ENCODE peak calls at places on chromosomes 4 and X, in eight cellular contexts. K is AG10803, N is RWPE1, I is hepatocyte, D is astrocyte of the spinal cord, L is omental fat pad, U is WTC11, V is Peyer's patch. M is an unnamed sample.

GRCh38 chrX:24264383-24264782 is 49.5 kb downstream of the SUPT20HL2 start:
- DNase-seq in K (no peak), N (no peak), I (no peak), D (no peak), L (no peak), U (no peak), V (no peak), M (no peak)

GRCh38 chr4:182556576-182556975 is 313.4 kb downstream of the TENM3 start:
- DNase-seq in K (no peak), N (no peak), I (no peak), D (peak; percentile 59), L (no peak), U (no peak), V (no peak), M (no peak)

GRCh38 chrX:42772874-42773273 is 5.1 kb downstream of the PPP1R2C start:
- DNase-seq in K (no peak), N (no peak), I (no peak), D (no peak), L (no peak), U (no peak), V (no peak), M (no peak)

GRCh38 chr4:186095406-186095805 is 9.1 kb upstream of the FAM149A start:
- DNase-seq in K (no peak), N (no peak), I (no peak), D (no peak), L (no peak), U (no peak), V (no peak), M (no peak)

GRCh38 chr4:156931267-156931666 is 40.3 kb downstream of the PDGFC start:
- DNase-seq in K (peak; percentile 87), N (peak; percentile 53), I (peak; percentile 26), D (peak; percentile 95), L (no peak), U (no peak), V (no peak), M (no peak)

GRCh38 chr4:3346146-3346545 is 53.3 kb downstream of the RGS12 start:
- DNase-seq in K (peak; percentile 79), N (peak; percentile 77), I (peak; percentile 85), D (peak; percentile 75), L (no peak), U (no peak), V (peak; percentile 58), M (no peak)

GRCh38 chr4:10091531-10092181 is 24.9 kb downstream of the WDR1 start:
- DNase-seq in K (no peak), N (no peak), I (no peak), D (no peak), L (no peak), U (no peak), V (no peak), M (no peak)

GRCh38 chrX:38095971-38096529 is 89.7 kb downstream of the SYTL5 start:
- DNase-seq in K (no peak), N (peak; percentile 22), I (no peak), D (peak; percentile 50), L (no peak), U (no peak), V (no peak), M (no peak)

GRCh38 chr4:174217273-174218126 is 66.0 kb downstream of the FBXO8 start:
- DNase-seq in K (peak; percentile 65), N (no peak), I (peak; percentile 19), D (peak; percentile 83), L (no peak), U (peak; percentile 40), V (no peak), M (no peak)

GRCh38 chrX:21741869-21742701 is 15.8 kb downstream of the SMPX start:
- DNase-seq in K (no peak), N (no peak), I (no peak), D (no peak), L (no peak), U (no peak), V (no peak), M (peak; percentile 60)

GRCh38 chr4:120524237-120524636 is 398.3 kb downstream of the PRDM5 start:
- DNase-seq in K (no peak), N (no peak), I (no peak), D (no peak), L (no peak), U (no peak), V (no peak), M (no peak)

GRCh38 chrX:69024931-69025330 is 140.3 kb downstream of the PJA1 start:
- DNase-seq in K (peak; percentile 58), N (peak; percentile 39), I (peak; percentile 72), D (peak; percentile 41), L (no peak), U (no peak), V (no peak), M (no peak)

GRCh38 chr4:37008199-37008598 is 236.3 kb upstream of the NWD2 start:
- DNase-seq in K (no peak), N (no peak), I (peak; percentile 71), D (peak; percentile 64), L (no peak), U (no peak), V (no peak), M (no peak)

GRCh38 chrX:74293343-74293946 is 10.5 kb upstream of the ZCCHC13 start:
- DNase-seq in K (peak; percentile 77), N (peak; percentile 76), I (peak; percentile 83), D (peak; percentile 64), L (no peak), U (peak; percentile 47), V (peak; percentile 63), M (peak; percentile 43)

GRCh38 chr4:9984621-9985020 is 36.7 kb downstream of the SLC2A9 start:
- DNase-seq in K (no peak), N (no peak), I (no peak), D (no peak), L (no peak), U (no peak), V (no peak), M (no peak)

GRCh38 chr4:68271851-68272756 is 26.6 kb upstream of the TMPRSS11B start:
- DNase-seq in K (peak; percentile 71), N (peak; percentile 55), I (peak; percentile 34), D (peak; percentile 84), L (no peak), U (peak; percentile 32), V (no peak), M (no peak)

GRCh38 chr4:52983563-52984303 is 121.6 kb downstream of the RASL11B start:
- DNase-seq in K (peak; percentile 59), N (peak; percentile 59), I (peak; percentile 84), D (peak; percentile 69), L (no peak), U (no peak), V (no peak), M (no peak)

GRCh38 chr4:4673070-4673469 is 131.2 kb upstream of the STX18 start:
- DNase-seq in K (peak; percentile 66), N (peak; percentile 79), I (peak; percentile 32), D (no peak), L (no peak), U (peak; percentile 100), V (no peak), M (no peak)

GRCh38 chr4:41365726-41366125 is 109.0 kb downstream of the UCHL1 start:
- DNase-seq in K (no peak), N (no peak), I (no peak), D (no peak), L (no peak), U (peak; percentile 20), V (no peak), M (no peak)

GRCh38 chr4:98143001-98143899 is at the start of gene STPG2:
- DNase-seq in K (peak; percentile 90), N (peak; percentile 91), I (peak; percentile 96), D (peak; percentile 92), L (peak; percentile 62), U (peak; percentile 95), V (peak; percentile 93), M (peak; percentile 86)
- TF ChIP-seq CTCF in K (peak; percentile 41), N (peak; percentile 51), I (peak; percentile 56), D (peak; percentile 55), L (no peak), U (peak; percentile 52), V (peak; percentile 34), M (no peak)

DNA sequence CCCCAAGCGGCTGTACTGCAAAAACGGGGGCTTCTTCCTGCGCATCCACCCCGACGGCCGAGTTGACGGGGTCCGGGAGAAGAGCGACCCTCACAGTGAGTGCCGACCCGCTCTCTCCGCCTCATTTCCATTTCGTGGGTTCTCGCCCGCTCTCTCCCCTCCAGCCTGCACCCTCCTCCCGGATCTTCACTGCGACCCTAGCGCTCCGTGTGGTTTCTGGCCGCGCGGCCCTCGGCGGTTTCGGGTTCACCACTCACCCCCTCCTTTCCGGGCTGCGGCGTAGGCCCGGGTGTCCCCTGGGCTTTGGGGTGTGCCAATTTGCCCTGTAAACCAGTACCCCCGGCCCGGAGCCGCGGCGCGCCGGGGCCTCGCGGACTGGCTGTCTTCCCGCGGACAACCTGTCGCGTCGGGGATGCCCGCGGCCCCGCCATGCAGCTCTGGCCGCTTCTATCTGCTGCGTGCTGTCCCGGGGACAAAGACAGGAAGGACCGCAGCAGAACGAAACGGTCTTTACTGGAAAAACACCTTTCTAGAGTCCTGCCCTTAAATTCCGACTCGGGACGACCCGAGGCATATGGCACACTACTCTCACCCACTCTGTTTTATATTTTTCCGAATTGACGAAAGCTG is 742 bp downstream of the FGF2 start:
- DNase-seq in K (peak; percentile 46), N (peak; percentile 41), I (peak; percentile 30), D (peak; percentile 50), L (no peak), U (peak; percentile 36), V (no peak), M (peak; percentile 50)
- TF ChIP-seq CTCF in K (no peak), N (no peak), I (no peak), D (peak; percentile 36), L (no peak), U (no peak), V (no peak), M (no peak)

GRCh38 chrX:88135735-88136134 is 611.3 kb upstream of the CPXCR1 start:
- DNase-seq in K (no peak), N (peak; percentile 1), I (peak; percentile 16), D (no peak), L (no peak), U (no peak), V (no peak), M (no peak)
- TF ChIP-seq CTCF in K (no peak), N (peak; percentile 12), I (peak; percentile 55), D (no peak), L (no peak), U (no peak), V (no peak), M (peak; percentile 34)

GRCh38 chr4:86968477-86969015 is 33.7 kb downstream of the AFF1 start:
- DNase-seq in K (no peak), N (no peak), I (no peak), D (peak; percentile 47), L (no peak), U (no peak), V (no peak), M (no peak)
- TF ChIP-seq CTCF in K (no peak), N (no peak), I (no peak), D (no peak), L (no peak), U (no peak), V (no peak), M (no peak)

M was measured in mesothelial cell of epicardium.